ENCODE peak calls at places on chromosomes 2 and 18, in four cellular contexts. E is breast epithelium, K is A549, J is tibial nerve. S is an unnamed sample.

GRCh38 chr18:79926306-79926705 is 25.1 kb downstream of the SLC66A2 start:
- DNase-seq in E (peak), K (no peak), J (no peak), S (peak)

GRCh38 chr18:32566960-32567359 is 96.3 kb upstream of the GAREM1 start:
- DNase-seq in E (no peak), K (no peak), J (no peak), S (no peak)

GRCh38 chr2:43328157-43328556 is 101.8 kb upstream of the ZFP36L2 start:
- DNase-seq in E (no peak), K (no peak), J (no peak), S (no peak)

GRCh38 chr2:64311948-64312621 is 141.9 kb upstream of the LGALSL start:
- DNase-seq in E (peak), K (peak), J (peak), S (peak)

GRCh38 chr2:149991576-149991975 is 404.0 kb upstream of the MMADHC start:
- DNase-seq in E (no peak), K (no peak), J (no peak), S (no peak)

GRCh38 chr2:223465793-223466192 is 136.4 kb downstream of the SCG2 start:
- DNase-seq in E (peak), K (peak), J (peak), S (peak)

GRCh38 chr2:201758229-201758628 is 22.5 kb downstream of the ALS2 start:
- DNase-seq in E (no peak), K (no peak), J (no peak), S (no peak)

GRCh38 chr2:219451626-219452360 is 17.1 kb downstream of the SPEG start:
- DNase-seq in E (no peak), K (no peak), J (no peak), S (no peak)

GRCh38 chr2:97267411-97268074 is 154.6 kb downstream of the ANKRD36 start:
- DNase-seq in E (peak), K (no peak), J (peak), S (peak)

GRCh38 chr2:221334466-221334865 is 237.6 kb downstream of the EPHA4 start:
- DNase-seq in E (no peak), K (no peak), J (no peak), S (no peak)

GRCh38 chr2:60505861-60506260 is 47.6 kb downstream of the BCL11A start:
- DNase-seq in E (no peak), K (no peak), J (no peak), S (no peak)

GRCh38 chr2:58925676-58926081 is 684.6 kb upstream of the FANCL start:
- DNase-seq in E (no peak), K (no peak), J (peak), S (no peak)

GRCh38 chr2:20674974-20675679 is 8.2 kb downstream of the GDF7 start:
- DNase-seq in E (no peak), K (no peak), J (no peak), S (peak)

GRCh38 chr2:112493858-112494648 is 12.1 kb downstream of the TTL start:
- DNase-seq in E (no peak), K (peak), J (no peak), S (no peak)

GRCh38 chr2:16394072-16394985 is 271.3 kb downstream of the CYRIA start:
- DNase-seq in E (no peak), K (no peak), J (no peak), S (no peak)

GRCh38 chr2:2536416-2537056 is 205.5 kb upstream of the MYT1L start:
- DNase-seq in E (no peak), K (no peak), J (no peak), S (no peak)

GRCh38 chr18:31500161-31500688 is 2.2 kb downstream of the DSG2 start:
- DNase-seq in E (no peak), K (no peak), J (no peak), S (no peak)

GRCh38 chr18:13260114-13260926 is 41.8 kb downstream of the LDLRAD4 start:
- DNase-seq in E (no peak), K (no peak), J (peak), S (peak)

GRCh38 chr2:60553992-60554648 is 666 bp upstream of the BCL11A start:
- DNase-seq in E (no peak), K (peak), J (no peak), S (no peak)

GRCh38 chr2:109028280-109028679 is 39.3 kb upstream of the EDAR start:
- DNase-seq in E (no peak), K (no peak), J (no peak), S (no peak)

GRCh38 chr2:121080013-121080772 is 204.8 kb downstream of the TFCP2L1 start:
- DNase-seq in E (no peak), K (peak), J (peak), S (peak)

GRCh38 chr2:161436411-161436810 is 20.3 kb downstream of the TBR1 start:
- DNase-seq in E (no peak), K (no peak), J (no peak), S (no peak)

GRCh38 chr2:103739216-103739615 is 977.4 kb downstream of the TMEM182 start:
- DNase-seq in E (no peak), K (no peak), J (no peak), S (no peak)

GRCh38 chr2:20371656-20372055 is 21.0 kb upstream of the PUM2 start:
- DNase-seq in E (no peak), K (no peak), J (no peak), S (no peak)

GRCh38 chr2:219418570-219419189 is 503 bp downstream of the DES start:
- DNase-seq in E (no peak), K (no peak), J (no peak), S (no peak)

GRCh38 chr2:41136966-41137494 is 685.1 kb upstream of the SLC8A1 start:
- DNase-seq in E (no peak), K (no peak), J (no peak), S (no peak)

GRCh38 chr18:9321709-9322108 is 12.9 kb upstream of the TWSG1 start:
- DNase-seq in E (no peak), K (no peak), J (no peak), S (no peak)

GRCh38 chr2:187617925-187618324 is 63.7 kb upstream of the TFPI start:
- DNase-seq in E (no peak), K (no peak), J (no peak), S (no peak)

GRCh38 chr2:223530811-223531210 is 71.3 kb downstream of the SCG2 start:
- DNase-seq in E (no peak), K (no peak), J (no peak), S (no peak)

GRCh38 chr2:47741101-47741500 is 41.8 kb upstream of the MSH6 start:
- DNase-seq in E (no peak), K (no peak), J (no peak), S (no peak)

GRCh38 chr18:46917808-46918600 is 602 bp downstream of the KATNAL2 start:
- DNase-seq in E (no peak), K (peak), J (peak), S (no peak)

GRCh38 chr18:77234504-77235365 is 14.9 kb upstream of the GALR1 start:
- DNase-seq in E (no peak), K (no peak), J (no peak), S (no peak)

GRCh38 chr2:179805001-179805400 is 56.4 kb downstream of the ZNF385B start:
- DNase-seq in E (no peak), K (no peak), J (no peak), S (no peak)

GRCh38 chr2:36525245-36525644 is 72.7 kb downstream of the FEZ2 start:
- DNase-seq in E (no peak), K (no peak), J (no peak), S (no peak)

GRCh38 chr18:45752681-45753080 is 28.7 kb downstream of the SLC14A1 start:
- DNase-seq in E (no peak), K (no peak), J (no peak), S (no peak)

GRCh38 chr2:206873426-206873825 is 65.9 kb upstream of the CPO start:
- DNase-seq in E (no peak), K (no peak), J (no peak), S (no peak)

GRCh38 chr2:7994397-7994951 is 687.4 kb upstream of the ID2 start:
- DNase-seq in E (no peak), K (no peak), J (no peak), S (no peak)

DNA sequence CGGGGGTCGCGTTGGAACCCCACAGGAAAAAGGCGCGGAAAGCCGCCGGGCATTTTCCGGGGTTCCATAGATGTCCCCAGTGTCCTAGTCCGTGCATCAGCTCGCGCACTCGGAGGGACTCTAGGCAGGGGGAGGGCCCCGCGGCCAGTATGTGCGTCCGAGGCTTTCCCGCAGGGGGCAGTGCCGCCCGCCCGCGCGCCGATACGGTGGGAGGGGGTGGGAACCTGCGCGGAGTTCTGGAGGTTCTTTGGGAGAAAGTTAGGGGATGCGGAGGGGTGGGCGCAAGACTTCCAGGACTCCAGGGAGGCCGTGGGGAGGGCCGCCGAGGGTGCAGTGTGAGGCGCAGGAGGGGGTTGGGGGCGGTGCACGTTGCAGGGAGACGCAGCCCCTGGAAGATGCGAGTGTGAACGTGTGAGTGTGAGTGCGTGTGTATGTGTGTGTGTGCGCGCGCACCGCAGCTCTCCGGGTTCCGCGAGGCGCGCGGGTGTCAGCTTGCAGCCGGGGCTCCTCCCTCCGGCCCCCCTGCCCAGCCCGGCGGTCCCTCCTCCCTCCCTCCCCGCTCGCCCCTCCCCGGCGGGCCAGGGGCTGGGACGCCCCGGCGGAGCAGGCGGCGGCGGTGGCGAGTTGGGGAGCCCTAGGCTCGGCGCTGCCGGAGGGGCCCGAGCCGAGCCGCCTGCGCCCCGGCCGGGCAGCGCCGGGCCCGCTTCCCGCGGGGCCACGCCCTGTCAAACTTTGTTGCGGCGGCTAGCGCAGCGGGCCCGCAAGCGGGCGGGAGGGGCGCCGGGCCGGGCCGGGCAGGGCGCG is at the start of gene TCF7L1:
- DNase-seq in E (peak), K (peak), J (peak), S (peak)
- TF ChIP-seq POLR2A in E (no peak), K (peak), J (peak), S (no peak)

GRCh38 chr2:193240752-193241151 is 1046.0 kb upstream of the TMEFF2 start:
- DNase-seq in E (no peak), K (peak), J (no peak), S (no peak)
- TF ChIP-seq CTCF in E (no peak), K (peak), J (no peak), S (no peak)

GRCh38 chr18:62767321-62767720 is 52.0 kb downstream of the PHLPP1 start:
- DNase-seq in E (no peak), K (no peak), J (no peak), S (no peak)
- H3K4me3 ChIP-seq in E (no peak), K (no peak), J (no peak), S (no peak)

GRCh38 chr2:37925063-37925897 is at the start of gene RMDN2:
- DNase-seq in E (peak), K (peak), J (peak), S (peak)
- TF ChIP-seq POLR2A in E (peak), K (peak), J (peak), S (no peak)

GRCh38 chr2:37575780-37576179 is 95.7 kb downstream of the CDC42EP3 start:
- DNase-seq in E (no peak), K (no peak), J (no peak), S (no peak)
- TF ChIP-seq CTCF in E (no peak), K (no peak), J (no peak), S (no peak)

DNA sequence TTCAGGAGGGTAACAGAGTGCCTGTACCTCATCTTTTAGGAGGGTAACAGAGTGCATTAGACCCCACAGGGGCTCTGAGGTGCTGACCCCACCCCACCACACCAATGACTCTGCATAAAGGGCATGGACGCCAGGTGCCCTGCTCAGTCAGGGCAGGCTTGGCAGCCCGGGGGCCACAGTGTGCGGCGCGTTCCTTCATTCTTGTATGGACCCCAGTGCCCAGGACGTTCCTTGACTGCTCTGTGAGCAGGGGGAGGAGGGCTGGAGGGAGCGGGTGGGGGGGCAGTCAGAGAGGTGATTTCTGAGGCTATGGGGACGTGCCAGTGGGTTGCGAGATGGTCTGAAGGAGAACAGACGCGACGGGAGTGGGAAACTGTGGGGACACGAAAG is 168.7 kb upstream of the NCK2 start:
- DNase-seq in E (no peak), K (no peak), J (no peak), S (peak)
- H3K4me3 ChIP-seq in E (no peak), K (peak), J (no peak), S (no peak)

DNA sequence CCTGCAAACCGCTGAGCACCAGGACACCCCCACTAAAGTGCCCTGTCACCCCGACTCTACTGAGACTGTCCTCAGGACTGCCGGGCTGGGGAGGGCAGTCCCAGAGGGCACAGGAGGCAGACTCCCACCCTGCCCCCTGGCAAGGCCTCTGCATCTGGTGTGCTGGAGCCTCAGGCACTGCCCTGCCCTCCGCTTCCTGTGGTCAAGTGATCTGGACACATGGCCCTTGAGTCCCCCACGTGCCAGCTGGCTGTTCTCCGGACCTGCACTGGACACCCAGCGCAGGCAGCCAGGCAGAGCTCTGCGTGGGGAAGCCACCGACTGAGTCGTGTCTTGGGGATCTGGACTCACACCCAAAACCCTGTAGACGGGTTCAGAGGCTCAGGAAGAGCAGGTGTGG is 217.7 kb downstream of the TWIST2 start:
- DNase-seq in E (no peak), K (no peak), J (no peak), S (no peak)
- TF ChIP-seq POLR2A in E (no peak), K (no peak), J (no peak), S (no peak)

GRCh38 chr2:234433201-234433600 is 63.7 kb downstream of the ARL4C start:
- DNase-seq in E (no peak), K (no peak), J (no peak), S (no peak)
- TF ChIP-seq CTCF in E (no peak), K (no peak), J (no peak), S (no peak)

GRCh38 chr2:235921508-235922260 is 246.5 kb downstream of the GBX2 start:
- DNase-seq in E (no peak), K (no peak), J (no peak), S (peak)

GRCh38 chr2:235920216-235920615 is 248.0 kb downstream of the GBX2 start:
- DNase-seq in E (no peak), K (no peak), J (no peak), S (no peak)

GRCh38 chr2:235914756-235915155 is 253.4 kb downstream of the GBX2 start:
- DNase-seq in E (no peak), K (no peak), J (no peak), S (peak)

GRCh38 chr2:235922851-235923250 is 245.3 kb downstream of the GBX2 start:
- DNase-seq in E (no peak), K (no peak), J (no peak), S (no peak)

DNA sequence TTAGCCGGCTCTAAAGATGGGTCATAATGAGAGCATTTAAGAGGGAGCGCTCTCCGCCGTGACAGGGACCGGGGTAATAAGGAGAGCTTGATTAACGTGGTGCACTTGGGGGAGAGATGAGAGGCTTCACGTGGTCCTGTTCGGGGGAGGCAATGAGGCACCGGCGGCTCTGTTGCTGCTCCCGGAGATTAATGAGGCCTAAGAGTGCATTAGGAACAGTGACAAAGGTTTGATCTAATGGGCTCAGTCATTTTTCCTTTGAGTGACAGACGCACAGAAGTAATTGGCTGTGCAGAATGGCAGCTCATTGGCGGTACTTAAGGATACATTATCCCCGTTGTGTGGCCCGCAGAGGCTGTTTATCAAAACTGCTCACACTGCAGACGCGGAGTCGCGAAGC is 250.7 kb downstream of the GBX2 start:
- DNase-seq in E (no peak), K (no peak), J (no peak), S (peak)
- H3K4me3 ChIP-seq in E (no peak), K (no peak), J (no peak), S (no peak)

DNA sequence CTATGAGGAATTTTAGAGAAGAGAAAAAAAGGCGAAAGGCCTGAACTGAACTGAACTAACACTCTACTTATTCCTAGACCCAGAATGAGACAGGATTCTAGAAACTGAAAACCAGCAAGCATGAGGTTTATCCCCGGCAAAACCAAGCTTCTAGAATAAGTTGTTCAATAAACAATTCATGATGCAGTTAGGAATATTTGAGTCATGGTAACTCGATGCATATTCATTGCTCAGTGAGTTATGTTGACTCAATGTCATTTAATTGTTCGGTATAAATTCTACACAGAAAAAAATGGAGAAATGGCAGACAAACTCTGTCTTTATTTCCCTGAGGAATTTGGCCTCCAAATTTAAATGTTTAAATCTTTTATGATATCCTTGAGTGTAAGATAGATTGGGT is 321.5 kb downstream of the SATB2 start:
- DNase-seq in E (no peak), K (no peak), J (no peak), S (no peak)
- TF ChIP-seq POLR2A in E (no peak), K (no peak), J (no peak), S (no peak)